ENCODE peak calls at places on chromosomes 16 and 17, in four cellular contexts. O is GM04504, D is WTC11, H is COR-L47. J is an unnamed sample.

GRCh38 chr16:1420540-1421205 is at the start of gene UQCC4:
- DNase-seq in O (peak; percentile 97), H (peak; percentile 99), D (peak; percentile 99), J (peak; percentile 95)

GRCh38 chr17:49926886-49927285 is 42.1 kb upstream of the DLX4 start:
- DNase-seq in O (no peak), H (no peak), D (no peak), J (no peak)

GRCh38 chr17:17702821-17703607 is 21.8 kb downstream of the RAI1 start:
- DNase-seq in O (no peak), H (no peak), D (peak; percentile 68), J (no peak)

GRCh38 chr16:47920709-47921108 is 235.1 kb downstream of the ABCC12 start:
- DNase-seq in D (no peak), O (no peak), H (no peak), J (no peak)

GRCh38 chr16:57204675-57205074 is 18.5 kb downstream of the RSPRY1 start:
- DNase-seq in H (no peak), O (no peak), D (peak; percentile 30), J (no peak)

GRCh38 chr17:47983492-47984223 is 12.7 kb downstream of the CDK5RAP3 start:
- DNase-seq in H (no peak), O (no peak), D (no peak), J (no peak)

GRCh38 chr16:57482845-57483545 is 3.3 kb downstream of the DOK4 start:
- DNase-seq in H (no peak), D (no peak), O (no peak), J (no peak)

GRCh38 chr16:74455213-74455612 is 33.9 kb upstream of the CLEC18B start:
- DNase-seq in D (no peak), H (no peak), O (no peak), J (no peak)

GRCh38 chr16:85055503-85056210 is 28.1 kb downstream of the KIAA0513 start:
- DNase-seq in D (no peak), O (peak; percentile 19), H (no peak), J (peak; percentile 11)

GRCh38 chr17:15436399-15437369 is 30.7 kb downstream of the CDRT4 start:
- DNase-seq in D (peak; percentile 59), H (no peak), O (no peak), J (peak; percentile 56)

J was measured in retinal pigment epithelial cell.